ENCODE peak calls at places on chromosomes 13 and 19, in eight cellular contexts. Z is endothelial cell, M is left lung, U is GM12864, B is fibroblast of mammary gland, A is testis, F is thoracic aorta, L is breast epithelium. W is an unnamed sample.

GRCh38 chr13:78657699-78658629 is 991 bp downstream of the OBI1 start:
- DNase-seq in M (no peak), L (no peak), F (no peak), U (no peak), A (no peak), B (peak), Z (no peak), W (no peak)

GRCh38 chr13:80012281-80012680 is 328.6 kb downstream of the SPRY2 start:
- DNase-seq in M (no peak), Z (no peak), A (peak), F (no peak), U (peak), B (peak), L (no peak), W (no peak)

GRCh38 chr19:14632286-14632685 is 42.4 kb downstream of the ADGRE3 start:
- DNase-seq in F (no peak), L (no peak), M (no peak), U (peak), B (peak), A (peak), Z (no peak), W (no peak)

GRCh38 chr19:30784850-30785459 is 412.8 kb downstream of the ZNF536 start:
- DNase-seq in Z (peak), A (peak), B (peak), L (no peak), M (peak), U (no peak), F (no peak), W (peak)

GRCh38 chr13:37306778-37307544 is 201.5 kb upstream of the CSNK1A1L start:
- DNase-seq in A (no peak), M (no peak), F (no peak), B (peak), L (no peak), U (no peak), Z (no peak), W (no peak)

GRCh38 chr19:17327068-17327653 is 7.5 kb downstream of the ANO8 start:
- DNase-seq in A (no peak), F (no peak), L (no peak), Z (no peak), U (no peak), M (no peak), B (no peak), W (no peak)

GRCh38 chr13:100650321-100650720 is 24.3 kb downstream of the TMTC4 start:
- DNase-seq in M (no peak), U (no peak), B (no peak), L (no peak), Z (no peak), A (no peak), F (no peak), W (no peak)

GRCh38 chr19:14519860-14520407 is 1.7 kb upstream of the DNAJB1 start:
- DNase-seq in F (no peak), B (peak), M (no peak), A (peak), U (no peak), L (no peak), Z (no peak), W (no peak)

GRCh38 chr13:107900775-107901174 is 314.6 kb downstream of the LIG4 start:
- DNase-seq in L (no peak), M (no peak), A (no peak), U (no peak), B (peak), Z (no peak), F (no peak), W (no peak)

GRCh38 chr19:40561947-40562346 is 14.7 kb upstream of the SHKBP1 start:
- DNase-seq in L (no peak), Z (no peak), F (no peak), M (no peak), U (no peak), B (no peak), A (no peak), W (no peak)

GRCh38 chr19:50460161-50460765 is 16.0 kb upstream of the EMC10 start:
- DNase-seq in B (peak), Z (no peak), F (no peak), L (no peak), A (no peak), U (peak), M (peak), W (no peak)

GRCh38 chr13:43227721-43228120 is 204.3 kb downstream of the DNAJC15 start:
- DNase-seq in B (peak), M (no peak), F (no peak), L (no peak), U (no peak), A (no peak), Z (no peak), W (no peak)

GRCh38 chr19:44212865-44213346 is 574 bp downstream of the ZNF227 start:
- DNase-seq in A (no peak), L (no peak), U (no peak), F (no peak), M (no peak), Z (peak), B (peak), W (no peak)

GRCh38 chr13:33052446-33052845 is 36.2 kb downstream of the KL start:
- DNase-seq in A (no peak), M (no peak), B (peak), Z (no peak), L (no peak), F (no peak), U (no peak), W (no peak)

GRCh38 chr19:43469160-43469480 is 3.7 kb upstream of the LYPD3 start:
- DNase-seq in A (no peak), U (no peak), B (no peak), F (no peak), L (no peak), Z (no peak), M (no peak), W (no peak)

GRCh38 chr13:85601526-85601925 is 197.7 kb downstream of the SLITRK6 start:
- DNase-seq in Z (no peak), F (no peak), M (no peak), L (no peak), A (no peak), B (no peak), U (no peak), W (no peak)

GRCh38 chr19:54667217-54667616 is 4.4 kb downstream of the LILRB4 start:
- DNase-seq in M (no peak), Z (no peak), U (no peak), A (no peak), B (no peak), L (no peak), F (no peak), W (no peak)

GRCh38 chr19:791605-792360 is 5.5 kb upstream of the PTBP1 start:
- DNase-seq in L (no peak), M (no peak), F (no peak), A (no peak), U (no peak), Z (no peak), B (no peak), W (no peak)

GRCh38 chr13:71772376-71772775 is 94.6 kb downstream of the DACH1 start:
- DNase-seq in Z (no peak), U (no peak), M (no peak), F (no peak), L (no peak), B (no peak), A (no peak), W (no peak)

GRCh38 chr13:112790735-112791641 is 101.2 kb downstream of the ATP11A start:
- DNase-seq in L (no peak), B (no peak), A (no peak), U (no peak), F (no peak), Z (no peak), M (peak), W (no peak)

GRCh38 chr13:52846567-52847321 is 1.7 kb downstream of the PCDH8 start:
- DNase-seq in U (no peak), Z (peak), M (peak), F (no peak), L (no peak), B (peak), A (peak), W (no peak)

GRCh38 chr13:109494955-109495354 is 291.4 kb downstream of the IRS2 start:
- DNase-seq in F (no peak), L (no peak), U (no peak), M (no peak), B (peak), Z (no peak), A (no peak), W (no peak)

DNA sequence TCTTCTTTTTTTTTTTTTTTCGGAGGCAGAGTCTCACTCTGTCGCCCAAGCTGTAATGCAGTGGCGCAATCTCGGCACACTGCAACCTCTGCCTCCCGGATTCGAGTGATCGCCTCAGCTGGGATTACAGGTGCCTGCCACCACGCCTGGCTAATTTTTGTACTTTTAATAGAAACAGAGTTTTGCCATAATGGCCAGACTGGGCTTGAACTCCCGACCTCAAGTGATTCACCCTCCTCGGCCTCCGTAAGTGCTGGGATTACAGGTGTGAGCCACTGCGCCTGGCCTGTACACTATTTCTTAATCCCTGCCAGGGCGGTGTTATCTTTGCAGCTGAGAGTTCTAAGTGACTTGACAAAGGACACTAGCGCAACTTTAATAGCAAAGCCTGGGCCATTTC is 36.9 kb upstream of the LSM14A start:
- DNase-seq in L (no peak), A (no peak), B (no peak), U (no peak), F (no peak), M (no peak), Z (no peak), W (no peak)
- TF ChIP-seq CTCF in L (no peak), A (no peak), B (no peak), U (no peak), F (no peak), M (no peak), Z (no peak), W (no peak)

GRCh38 chr19:39169143-39169810 is 27.5 kb upstream of the NCCRP1 start:
- DNase-seq in A (no peak), B (no peak), U (no peak), M (peak), Z (no peak), L (no peak), F (no peak), W (no peak)
- TF ChIP-seq CTCF in A (no peak), B (no peak), U (no peak), M (no peak), Z (no peak), L (no peak), F (no peak), W (no peak)

DNA sequence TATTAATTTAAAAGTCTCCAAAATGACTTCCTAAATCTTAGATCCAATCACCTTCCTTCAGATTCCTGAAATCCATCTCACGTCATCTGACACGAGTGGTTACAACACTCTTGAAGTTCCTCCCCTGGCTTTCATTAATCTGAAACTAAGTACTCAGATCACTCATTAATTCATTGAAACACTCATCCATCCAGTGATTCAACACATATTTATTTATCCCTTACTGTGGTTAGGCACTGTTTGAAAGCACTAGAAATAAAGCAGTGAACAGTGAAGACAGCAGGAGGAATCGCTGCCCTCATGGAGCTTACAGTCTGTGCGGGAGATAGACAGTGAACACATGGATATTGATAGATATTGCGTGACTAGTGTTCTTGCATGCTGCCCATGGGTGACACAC is 472.4 kb downstream of the DCT start:
- DNase-seq in M (no peak), F (no peak), B (peak), A (no peak), U (no peak), L (no peak), Z (no peak), W (no peak)
- TF ChIP-seq CTCF in M (no peak), F (no peak), B (no peak), A (no peak), U (no peak), L (no peak), Z (no peak), W (no peak)

GRCh38 chr19:19475845-19476828 is 39.2 kb downstream of the TSSK6 start:
- DNase-seq in F (no peak), L (no peak), A (no peak), Z (no peak), B (no peak), U (no peak), M (peak), W (no peak)
- TF ChIP-seq CTCF in F (no peak), L (no peak), A (peak), Z (no peak), B (peak), U (no peak), M (no peak), W (no peak)

W was measured in CD4-positive, alpha-beta T cell.